ENCODE peak calls at places on chromosomes 2 and 18, in seven cellular contexts. J is SK-N-SH, N is K562, E is H1, K is GM12878, W is HepG2, A is GM12891. M is an unnamed sample.

GRCh38 chr2:227033471-227034148 is 130.4 kb downstream of the COL4A4 start:
- DNase-seq in W (peak), N (peak), J (peak), K (no peak), A (peak), E (peak), M (peak)

GRCh38 chr2:84881581-84882414 is 914 bp upstream of the TRABD2A start:
- DNase-seq in K (no peak), A (no peak), E (peak), W (peak), N (peak), J (peak), M (no peak)

GRCh38 chr18:35861367-35862114 is 110.9 kb upstream of the RMP24 start:
- DNase-seq in J (no peak), K (peak), W (no peak), N (no peak), E (peak), A (peak), M (no peak)

GRCh38 chr2:46275995-46276394 is 21.2 kb upstream of the EPAS1 start:
- DNase-seq in A (no peak), E (peak), W (no peak), K (no peak), J (no peak), N (no peak), M (no peak)

GRCh38 chr18:8051388-8051787 is 484.3 kb downstream of the PTPRM start:
- DNase-seq in N (no peak), A (no peak), E (no peak), J (no peak), K (no peak), W (no peak), M (no peak)

GRCh38 chr2:172667926-172668325 is 67.7 kb upstream of the RAPGEF4 start:
- DNase-seq in W (no peak), N (no peak), K (no peak), E (no peak), J (no peak), A (no peak), M (no peak)

GRCh38 chr2:202639233-202639632 is 4.5 kb downstream of the FAM117B start:
- DNase-seq in J (no peak), E (no peak), A (no peak), N (no peak), W (no peak), K (no peak), M (no peak)

GRCh38 chr2:8223731-8224678 is 457.9 kb upstream of the ID2 start:
- DNase-seq in J (no peak), N (no peak), A (no peak), K (no peak), E (no peak), W (no peak), M (no peak)

GRCh38 chr2:1942146-1942545 is 197.8 kb upstream of the PXDN start:
- DNase-seq in W (no peak), J (no peak), K (no peak), N (no peak), A (no peak), E (no peak), M (no peak)

GRCh38 chr2:19458604-19459003 is 100.2 kb upstream of the OSR1 start:
- DNase-seq in J (no peak), N (no peak), K (no peak), A (no peak), W (no peak), E (no peak), M (no peak)

GRCh38 chr2:199861116-199861774 is 10.3 kb upstream of the FTCDNL1 start:
- DNase-seq in K (no peak), J (peak), N (peak), W (peak), A (no peak), E (no peak), M (no peak)

GRCh38 chr2:168194784-168195522 is 52.4 kb downstream of the STK39 start:
- DNase-seq in K (peak), E (no peak), A (peak), J (peak), N (no peak), W (no peak), M (peak)

GRCh38 chr2:11701206-11701605 is 31.2 kb upstream of the NTSR2 start:
- DNase-seq in A (no peak), W (no peak), J (no peak), N (no peak), E (no peak), K (no peak), M (no peak)

GRCh38 chr2:170719810-170720209 is 4.7 kb downstream of the SP5 start:
- DNase-seq in W (no peak), N (no peak), A (no peak), J (no peak), E (no peak), K (no peak), M (no peak)

GRCh38 chr2:15142069-15142689 is 419.0 kb downstream of the NBAS start:
- DNase-seq in K (peak), N (no peak), A (peak), J (no peak), W (peak), E (no peak), M (peak)

GRCh38 chr2:234128606-234129005 is 78.1 kb downstream of the SPP2 start:
- DNase-seq in E (no peak), N (no peak), W (no peak), K (no peak), J (no peak), A (no peak), M (no peak)

GRCh38 chr2:136919682-136920081 is 154.3 kb downstream of the THSD7B start:
- DNase-seq in J (no peak), W (no peak), N (no peak), K (no peak), A (no peak), E (no peak), M (no peak)

GRCh38 chr18:28728891-28729290 is 552.0 kb upstream of the CDH2 start:
- DNase-seq in J (no peak), N (no peak), W (no peak), K (no peak), E (no peak), A (no peak), M (no peak)

GRCh38 chr2:190180313-190181065 is 118.0 kb upstream of the MSTN start:
- DNase-seq in K (no peak), N (peak), A (peak), W (peak), E (peak), J (peak), M (peak)

GRCh38 chr2:160968183-160968582 is 192.0 kb upstream of the TANK start:
- DNase-seq in E (no peak), W (no peak), K (no peak), A (no peak), J (no peak), N (no peak), M (no peak)

GRCh38 chr2:128667391-128667790 is 348.7 kb upstream of the HS6ST1 start:
- DNase-seq in W (no peak), K (no peak), E (no peak), J (no peak), N (no peak), A (no peak), M (no peak)

GRCh38 chr2:148876589-148877402 is 1.8 kb downstream of the KIF5C start:
- DNase-seq in W (peak), N (no peak), E (peak), A (no peak), J (peak), K (no peak), M (peak)

GRCh38 chr2:59249441-59250330 is 1008.6 kb upstream of the FANCL start:
- DNase-seq in W (no peak), E (no peak), N (no peak), K (no peak), A (no peak), J (no peak), M (no peak)

GRCh38 chr2:68238955-68239822 is 13.1 kb downstream of the PPP3R1 start:
- DNase-seq in E (no peak), J (no peak), N (no peak), K (no peak), A (no peak), W (no peak), M (no peak)

GRCh38 chr2:453132-453531 is 165.2 kb upstream of the ALKAL2 start:
- DNase-seq in J (no peak), A (no peak), N (no peak), K (no peak), W (no peak), E (no peak), M (no peak)

GRCh38 chr2:186523781-186524180 is 37.7 kb downstream of the ZC3H15 start:
- DNase-seq in J (peak), K (no peak), N (no peak), A (no peak), E (no peak), W (no peak), M (no peak)

GRCh38 chr2:178233428-178233827 is 39.1 kb downstream of the OSBPL6 start:
- DNase-seq in E (no peak), A (no peak), K (no peak), W (no peak), N (no peak), J (no peak), M (no peak)

GRCh38 chr2:106336740-106337139 is 131.5 kb downstream of the RGPD3 start:
- DNase-seq in N (no peak), K (no peak), W (no peak), J (no peak), A (no peak), E (no peak), M (no peak)

GRCh38 chr2:212158081-212158480 is 380.5 kb downstream of the ERBB4 start:
- DNase-seq in E (no peak), J (no peak), K (no peak), W (no peak), A (no peak), N (no peak), M (no peak)

GRCh38 chr2:15866563-15867193 is 73.7 kb upstream of the MYCN start:
- DNase-seq in K (no peak), W (no peak), J (no peak), A (no peak), N (no peak), E (no peak), M (no peak)

GRCh38 chr2:172097557-172098131 is 5.1 kb downstream of the DLX2 start:
- DNase-seq in J (peak), K (no peak), N (peak), E (peak), W (no peak), A (no peak), M (no peak)

DNA sequence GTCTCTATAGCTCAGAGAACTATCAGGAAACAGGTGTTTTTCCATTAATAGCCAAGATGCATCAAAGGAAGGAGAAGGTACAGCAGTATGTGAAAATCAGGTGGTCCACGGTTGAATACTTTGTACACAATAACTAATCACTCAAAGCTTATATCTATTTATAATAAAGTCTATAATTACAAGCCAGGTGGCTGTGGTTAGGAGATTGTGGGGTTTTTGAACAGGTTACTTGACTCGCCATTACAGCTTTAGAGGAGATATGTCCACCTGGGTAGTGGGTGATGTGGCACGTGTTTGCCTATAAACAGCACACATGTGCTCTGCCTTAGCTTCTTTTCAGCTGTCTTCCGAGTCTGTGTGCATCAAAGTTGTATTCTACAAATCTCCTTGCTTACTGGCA is 892.2 kb upstream of the ZEB2 start:
- DNase-seq in N (no peak), A (no peak), W (no peak), K (no peak), E (no peak), J (no peak), M (no peak)
- TF ChIP-seq TAF1 in N (no peak), A (no peak), W (no peak), K (no peak), E (no peak), J (no peak), M (no peak)

GRCh38 chr18:993560-993959 is 88.9 kb downstream of the ADCYAP1 start:
- DNase-seq in E (no peak), N (no peak), K (no peak), J (no peak), A (no peak), W (no peak), M (no peak)

GRCh38 chr18:997499-997898 is 92.8 kb downstream of the ADCYAP1 start:
- DNase-seq in A (no peak), K (no peak), W (no peak), J (no peak), E (no peak), N (no peak), M (no peak)

GRCh38 chr18:991441-991840 is 86.8 kb downstream of the ADCYAP1 start:
- DNase-seq in K (no peak), J (no peak), A (no peak), N (no peak), E (no peak), W (no peak), M (no peak)

GRCh38 chr18:998976-999375 is 94.3 kb downstream of the ADCYAP1 start:
- DNase-seq in J (no peak), E (no peak), N (no peak), K (no peak), W (no peak), A (no peak), M (no peak)

DNA sequence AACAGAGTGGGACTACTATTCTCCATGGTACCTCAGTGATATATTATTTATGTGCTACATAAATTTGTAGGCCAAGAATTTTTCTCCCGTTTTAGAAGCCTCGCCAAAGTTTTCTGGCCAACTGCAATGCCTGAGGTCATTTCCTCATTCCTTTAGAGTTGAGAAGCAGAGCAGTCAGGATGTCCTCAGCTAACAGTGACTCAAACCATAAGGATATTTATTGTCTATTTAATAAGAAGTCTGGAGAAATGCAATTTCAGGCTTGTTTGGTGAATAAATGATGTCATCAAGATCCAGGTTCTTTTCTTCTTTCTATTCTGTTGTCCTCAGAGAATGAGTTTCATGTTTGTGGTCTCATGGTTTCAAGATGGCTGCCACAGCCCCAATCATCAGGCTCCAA is 91.0 kb downstream of the ADCYAP1 start:
- DNase-seq in E (no peak), A (no peak), W (no peak), K (no peak), J (no peak), N (no peak), M (no peak)
- TF ChIP-seq POLR2AphosphoS5 in E (no peak), A (no peak), W (no peak), K (no peak), J (no peak), N (no peak), M (no peak)

DNA sequence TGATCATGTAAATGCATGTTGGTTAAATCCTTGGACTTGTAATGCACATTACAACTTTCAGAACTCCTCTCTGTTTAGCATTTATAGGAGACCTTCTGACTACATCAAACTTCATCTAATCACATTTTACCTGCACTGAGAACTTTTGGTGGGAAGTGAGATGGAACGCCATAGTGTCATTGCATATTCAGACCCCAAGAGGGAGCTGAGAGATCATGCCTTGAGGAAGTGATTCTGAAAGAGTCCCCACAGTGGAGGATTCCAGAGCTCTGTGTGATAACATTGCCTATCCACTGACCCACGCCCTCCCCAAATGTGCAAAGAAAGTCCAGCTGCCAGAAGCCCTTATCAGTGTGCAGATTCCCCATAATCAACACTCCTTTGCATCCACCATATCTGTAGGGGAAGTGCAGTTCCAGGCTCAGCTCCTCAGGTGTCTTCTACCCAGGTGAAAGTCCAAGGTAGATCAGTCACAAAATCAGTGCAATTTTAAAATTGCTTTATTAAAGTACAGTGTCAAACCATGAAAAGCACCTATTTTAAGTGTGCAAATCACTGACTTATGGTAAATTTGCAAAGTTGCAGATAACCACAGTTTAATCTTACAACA is 212.4 kb downstream of the RPIA start:
- DNase-seq in W (peak), N (peak), A (no peak), J (peak), E (no peak), K (no peak), M (no peak)
- TF ChIP-seq TAF1 in W (no peak), N (no peak), A (no peak), J (no peak), E (no peak), K (no peak), M (no peak)

GRCh38 chr18:29862824-29863223 is 1179.7 kb downstream of the DSC3 start:
- DNase-seq in W (no peak), A (no peak), N (no peak), K (no peak), J (no peak), E (no peak), M (no peak)
- TF ChIP-seq POLR2AphosphoS5 in W (no peak), A (no peak), N (no peak), K (no peak), J (no peak), E (no peak), M (no peak)

GRCh38 chr2:218031261-218031660 is 28.5 kb upstream of the TNS1 start:
- DNase-seq in N (no peak), J (no peak), K (no peak), W (no peak), E (no peak), A (no peak), M (no peak)
- TF ChIP-seq TAF1 in N (no peak), J (no peak), K (no peak), W (no peak), E (no peak), A (no peak), M (no peak)

DNA sequence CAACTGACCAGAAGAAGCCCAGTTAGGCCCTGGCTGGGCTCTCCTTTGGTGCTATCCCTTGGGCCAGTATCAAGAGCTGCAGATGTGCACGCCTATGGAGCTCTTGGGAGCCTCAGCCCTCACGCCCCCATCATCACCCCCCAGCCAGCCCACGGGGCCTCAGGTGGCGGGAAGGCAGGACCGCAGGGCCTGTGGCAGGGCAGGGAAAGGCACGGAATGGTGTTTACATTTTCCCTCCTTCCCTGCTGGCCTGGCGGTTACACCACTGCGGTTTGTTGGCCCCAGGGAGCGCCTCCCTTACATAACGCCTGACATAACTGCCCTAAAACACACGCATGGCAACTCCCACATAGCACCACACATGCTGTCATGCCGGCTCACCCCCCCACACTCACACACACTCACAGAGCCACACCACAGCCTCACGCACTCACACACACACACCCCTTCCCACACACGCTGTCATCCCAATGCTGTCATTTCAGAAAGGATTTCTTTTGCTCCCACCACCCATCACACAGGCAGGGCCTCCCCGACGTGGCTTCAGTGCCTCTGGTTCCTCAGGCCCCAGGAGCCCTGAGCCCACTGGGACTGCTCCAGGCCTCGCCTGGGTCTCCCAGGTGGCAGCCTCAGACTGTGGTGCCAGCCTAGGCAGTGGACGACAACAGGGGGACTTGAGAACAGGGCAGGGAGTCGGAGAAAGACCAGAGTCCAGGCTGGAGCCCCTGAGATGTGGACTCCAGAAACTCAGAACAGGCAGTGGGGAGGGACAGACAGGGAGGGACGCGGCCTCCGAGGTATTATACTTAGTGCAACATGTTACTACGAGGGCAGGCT is 15.7 kb downstream of the ZFP36L2 start:
- DNase-seq in A (no peak), E (no peak), W (peak), N (peak), J (no peak), K (no peak), M (no peak)
- TF ChIP-seq POLR2AphosphoS5 in A (no peak), E (no peak), W (no peak), N (no peak), J (no peak), K (no peak), M (no peak)

GRCh38 chr2:66874411-66874810 is 439.5 kb downstream of the MEIS1 start:
- DNase-seq in W (no peak), K (no peak), J (no peak), A (no peak), N (no peak), E (no peak), M (no peak)
- TF ChIP-seq TAF1 in W (no peak), K (no peak), J (no peak), A (no peak), N (no peak), E (no peak), M (no peak)

GRCh38 chr2:10408649-10409579 is 39.2 kb downstream of the ODC1 start:
- DNase-seq in N (peak), A (peak), J (peak), K (peak), W (peak), E (peak), M (peak)
- TF ChIP-seq POLR2AphosphoS5 in N (no peak), A (no peak), J (no peak), K (no peak), W (no peak), E (no peak), M (no peak)

GRCh38 chr2:119820275-119820674 is 60.6 kb downstream of the PTPN4 start:
- DNase-seq in E (no peak), K (no peak), A (no peak), N (no peak), W (no peak), J (peak), M (no peak)

GRCh38 chr2:119819846-119820245 is 60.1 kb downstream of the PTPN4 start:
- DNase-seq in A (no peak), N (no peak), K (no peak), J (no peak), E (no peak), W (no peak), M (no peak)

GRCh38 chr2:119826370-119826961 is 66.7 kb downstream of the PTPN4 start:
- DNase-seq in J (peak), A (no peak), E (no peak), K (no peak), N (peak), W (peak), M (no peak)

GRCh38 chr2:119821266-119821665 is 61.5 kb downstream of the PTPN4 start:
- DNase-seq in J (no peak), N (no peak), E (no peak), K (no peak), W (no peak), A (no peak), M (no peak)

GRCh38 chr2:119823734-119824334 is 64.1 kb downstream of the PTPN4 start:
- DNase-seq in J (peak), W (peak), N (peak), K (no peak), E (no peak), A (peak), M (no peak)
- TF ChIP-seq TAF1 in J (no peak), W (no peak), N (no peak), K (no peak), E (no peak), A (no peak), M (no peak)